ENCODE peak calls at places on chromosome 9, in nine cellular contexts. I, A, D, Q, M, E, C, O and S are unnamed samples.

GRCh38 chr9:136821333-136822031 is 13.7 kb downstream of the RABL6 start:
- DNase-seq in I (no peak), A (no peak), D (no peak), Q (peak; percentile 75), M (no peak), E (peak; percentile 66), C (peak; percentile 21), O (no peak), S (peak; percentile 78)

GRCh38 chr9:73023025-73023541 is 70.2 kb upstream of the ALDH1A1 start:
- DNase-seq in I (peak; percentile 76), A (peak; percentile 56), D (peak; percentile 2), Q (peak; percentile 70), M (peak; percentile 19), E (peak; percentile 66), C (peak; percentile 81), O (peak; percentile 48), S (peak; percentile 62)

GRCh38 chr9:131546336-131547084 is 1.2 kb downstream of the PRRT1B start:
- DNase-seq in I (no peak), A (peak; percentile 63), D (no peak), Q (no peak), M (peak; percentile 23), E (peak; percentile 24), C (no peak), O (no peak), S (no peak)

GRCh38 chr9:8863886-8864881 is 1064.6 kb upstream of the DMAC1 start:
- DNase-seq in I (no peak), A (no peak), D (no peak), Q (peak; percentile 45), M (no peak), E (peak; percentile 33), C (peak; percentile 54), O (no peak), S (no peak)

GRCh38 chr9:132370592-132370991 is 15.8 kb upstream of the SETX start:
- DNase-seq in I (no peak), A (no peak), D (no peak), Q (no peak), M (no peak), E (no peak), C (no peak), O (no peak), S (no peak)

GRCh38 chr9:35367451-35367850 is 122.5 kb upstream of the RUSC2 start:
- DNase-seq in I (no peak), A (no peak), D (no peak), Q (no peak), M (no peak), E (no peak), C (peak; percentile 90), O (peak; percentile 83), S (no peak)

GRCh38 chr9:71765693-71766092 is 2.6 kb downstream of the CEMIP2 start:
- DNase-seq in I (no peak), A (no peak), D (no peak), Q (no peak), M (no peak), E (no peak), C (peak; percentile 46), O (peak; percentile 76), S (no peak)

GRCh38 chr9:81351166-81351565 is 338.2 kb downstream of the TLE1 start:
- DNase-seq in I (no peak), A (no peak), D (no peak), Q (no peak), M (no peak), E (no peak), C (no peak), O (no peak), S (no peak)

GRCh38 chr9:128333368-128333969 is 6.9 kb upstream of the SLC27A4 start:
- DNase-seq in I (no peak), A (no peak), D (no peak), Q (no peak), M (no peak), E (no peak), C (no peak), O (no peak), S (no peak)

GRCh38 chr9:20305457-20305856 is 316.8 kb downstream of the MLLT3 start:
- DNase-seq in I (no peak), A (no peak), D (no peak), Q (no peak), M (no peak), E (no peak), C (no peak), O (no peak), S (no peak)

GRCh38 chr9:136671646-136672430 is 9.1 kb downstream of the EGFL7 start:
- DNase-seq in I (peak; percentile 68), A (no peak), D (no peak), Q (peak; percentile 74), M (no peak), E (peak; percentile 66), C (no peak), O (no peak), S (no peak)

GRCh38 chr9:112091805-112092204 is 83.3 kb downstream of the SUSD1 start:
- DNase-seq in I (no peak), A (no peak), D (no peak), Q (peak; percentile 78), M (no peak), E (peak; percentile 35), C (peak; percentile 33), O (no peak), S (peak; percentile 41)

GRCh38 chr9:93668261-93668871 is 92.0 kb downstream of the PHF2 start:
- DNase-seq in I (no peak), A (peak; percentile 21), D (no peak), Q (peak; percentile 53), M (no peak), E (no peak), C (no peak), O (no peak), S (peak; percentile 16)

GRCh38 chr9:74078647-74079046 is 418.5 kb upstream of the RORB start:
- DNase-seq in I (no peak), A (no peak), D (no peak), Q (no peak), M (no peak), E (no peak), C (no peak), O (peak; percentile 56), S (no peak)

GRCh38 chr9:136982232-136983051 is at the start of gene LCNL1:
- DNase-seq in I (no peak), A (no peak), D (no peak), Q (no peak), M (no peak), E (no peak), C (no peak), O (no peak), S (peak; percentile 75)

GRCh38 chr9:70496244-70496643 is 81.8 kb upstream of the KLF9 start:
- DNase-seq in I (no peak), A (no peak), D (no peak), Q (no peak), M (no peak), E (no peak), C (no peak), O (no peak), S (no peak)

DNA sequence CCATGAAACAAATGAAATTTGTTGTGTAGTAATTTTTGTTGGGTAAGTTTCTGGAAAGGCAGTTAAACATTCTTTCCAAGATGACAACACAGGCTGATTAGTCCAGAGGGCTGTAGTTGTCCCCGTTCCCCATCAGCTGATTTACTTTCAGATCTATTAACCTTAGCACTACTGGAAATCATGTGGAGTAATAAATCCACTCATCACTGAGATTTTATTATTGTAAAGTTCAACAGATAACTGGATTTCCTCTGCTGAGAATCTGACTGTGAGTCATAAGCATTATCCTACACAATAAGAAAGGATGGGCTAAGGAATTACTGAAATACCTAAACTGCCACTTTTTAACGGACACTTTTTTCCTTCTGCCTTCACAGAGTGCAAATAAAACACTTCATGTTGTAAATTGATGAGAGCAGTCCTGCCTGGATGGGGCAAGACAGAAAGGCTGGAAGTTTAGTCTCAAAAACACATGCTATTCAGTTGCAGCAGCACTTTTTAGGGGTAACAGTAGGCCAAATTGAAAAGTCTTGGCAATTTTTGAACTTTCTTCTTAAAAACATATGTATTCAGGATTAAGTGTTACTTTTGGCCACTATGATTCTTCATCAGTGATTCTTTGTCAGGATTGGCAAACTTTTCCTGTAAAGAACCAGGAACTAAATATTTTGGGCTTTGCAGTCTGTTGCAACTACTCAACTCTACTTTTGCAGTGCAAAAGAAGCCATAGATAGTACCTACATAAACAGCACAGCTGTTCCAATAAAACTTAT is 7.1 kb downstream of the STOM start:
- DNase-seq in I (peak; percentile 73), A (no peak), D (no peak), Q (no peak), M (no peak), E (no peak), C (peak; percentile 44), O (peak; percentile 32), S (no peak)
- H3K4me1 ChIP-seq in I (peaks cover 56% of the 10 kb centered on the region), A (peaks cover 50% of the 10 kb centered on the region), D (no peaks in the 10 kb centered on the region), Q (peaks cover 43% of the 10 kb centered on the region), M (peaks cover 4% of the 10 kb centered on the region), E (peaks cover 43% of the 10 kb centered on the region), C (peaks cover 30% of the 10 kb centered on the region), O (peaks cover 27% of the 10 kb centered on the region), S (peaks cover 9% of the 10 kb centered on the region)

DNA sequence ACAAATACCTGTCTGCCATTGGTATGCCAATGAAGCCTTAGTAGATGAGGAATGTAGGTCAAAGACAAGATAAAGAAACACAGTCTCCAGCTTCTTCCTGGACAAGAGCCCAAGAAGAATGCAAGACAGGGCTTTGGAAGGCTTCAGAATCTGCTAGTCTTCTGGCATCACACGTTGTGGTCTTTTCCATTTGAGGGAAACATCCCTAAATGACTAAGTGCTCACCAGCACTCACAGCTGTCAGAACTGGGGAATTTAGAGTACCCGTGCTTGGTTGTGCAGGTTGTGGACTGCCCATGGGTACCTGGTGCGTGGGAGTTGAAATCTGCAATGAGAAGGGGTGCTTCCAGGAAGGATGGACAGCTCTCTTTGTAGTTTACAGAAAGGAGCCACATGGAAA is 27.1 kb upstream of the NFIB start:
- DNase-seq in I (no peak), A (no peak), D (no peak), Q (no peak), M (no peak), E (no peak), C (no peak), O (no peak), S (no peak)
- H3K27me3 ChIP-seq in I (peaks cover 68% of the 10 kb centered on the region), A (peaks cover 22% of the 10 kb centered on the region), D (peaks cover 22% of the 10 kb centered on the region), Q (peaks cover 75% of the 10 kb centered on the region), M (no peaks in the 10 kb centered on the region), E (peaks cover 77% of the 10 kb centered on the region), C (peaks cover 47% of the 10 kb centered on the region), O (peaks cover 6% of the 10 kb centered on the region), S (no peaks in the 10 kb centered on the region)

GRCh38 chr9:114499528-114499927 is 5.7 kb downstream of the WHRN start:
- DNase-seq in I (no peak), A (no peak), D (no peak), Q (peak; percentile 87), M (no peak), E (no peak), C (no peak), O (no peak), S (no peak)
- H3K4me3 ChIP-seq in I (no peak overlapping the region), A (no peak overlapping the region), D (no peak overlapping the region), Q (no peak overlapping the region), M (no peak overlapping the region), E (no peak overlapping the region), C (no peak overlapping the region), O (no peak overlapping the region), S (no peak overlapping the region)

DNA sequence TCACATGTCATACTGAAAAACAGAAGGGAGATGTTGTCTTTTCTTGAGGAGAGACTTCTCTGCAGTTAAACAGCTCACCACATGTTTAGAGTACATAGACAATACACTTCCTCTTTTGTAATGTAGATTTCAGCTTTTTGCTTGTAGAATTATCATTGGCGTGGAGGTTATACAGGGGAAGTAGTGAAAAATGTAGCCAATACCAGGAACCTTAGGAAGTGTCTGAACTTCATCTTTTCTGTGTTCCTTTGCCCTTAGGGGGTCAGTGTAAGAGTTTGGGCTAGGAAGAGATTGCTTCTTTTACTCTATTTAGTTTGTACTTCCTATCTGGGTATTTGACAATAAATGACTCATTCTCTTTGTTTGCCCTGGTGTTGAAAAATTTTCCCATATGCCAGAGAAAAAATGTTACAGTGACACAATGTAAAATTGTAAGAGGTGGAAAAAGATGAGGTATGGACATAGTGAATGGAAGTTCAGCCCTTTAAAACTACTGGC is 21.0 kb upstream of the CDKN2B start:
- DNase-seq in I (no peak), A (no peak), D (no peak), Q (no peak), M (no peak), E (no peak), C (peak; percentile 72), O (peak; percentile 82), S (no peak)
- H3K4me1 ChIP-seq in I (no peaks in the 10 kb centered on the region), A (peaks cover 5% of the 10 kb centered on the region), D (no peaks in the 10 kb centered on the region), Q (no peaks in the 10 kb centered on the region), M (no peaks in the 10 kb centered on the region), E (no peaks in the 10 kb centered on the region), C (no peaks in the 10 kb centered on the region), O (peaks cover 41% of the 10 kb centered on the region), S (no peaks in the 10 kb centered on the region)